ENCODE peak calls at places on chromosomes 13 and 19, in six cellular contexts. P is H54, D is fibroblast of pulmonary artery, T is Calu3, X is mucosa of descending colon, J is dermis microvascular lymphatic vessel endothelial cell. M is an unnamed sample.

GRCh38 chr13:104936304-104936703 is 1599.2 kb downstream of the EFNB2 start:
- DNase-seq in P (no peak), D (no peak), T (no peak), X (no peak), J (no peak), M (no peak)

GRCh38 chr19:3357731-3358391 is 8.5 kb upstream of the NFIC start:
- DNase-seq in P (no peak), D (no peak), T (no peak), X (no peak), J (no peak), M (peak)

GRCh38 chr13:63855457-63856118 is 2439.9 kb upstream of the PCDH20 start:
- DNase-seq in P (no peak), D (no peak), T (no peak), X (no peak), J (no peak), M (no peak)

GRCh38 chr19:14556662-14557188 is 15.1 kb downstream of the NDUFB7 start:
- DNase-seq in P (peak), D (peak), T (peak), X (peak), J (peak), M (peak)

GRCh38 chr19:48856921-48857320 is 11.5 kb downstream of the PLEKHA4 start:
- DNase-seq in P (no peak), D (no peak), T (no peak), X (no peak), J (no peak), M (no peak)

GRCh38 chr13:30376426-30377311 is 45.6 kb upstream of the UBE2L5 start:
- DNase-seq in P (no peak), D (no peak), T (peak), X (peak), J (no peak), M (peak)

GRCh38 chr13:110989331-110989730 is 74.5 kb upstream of the ANKRD10 start:
- DNase-seq in P (no peak), D (no peak), T (no peak), X (no peak), J (no peak), M (no peak)

GRCh38 chr13:112218416-112218815 is 151.5 kb downstream of the SOX1 start:
- DNase-seq in P (no peak), D (no peak), T (no peak), X (no peak), J (no peak), M (no peak)

GRCh38 chr13:111202745-111203144 is 87.6 kb downstream of the ARHGEF7 start:
- DNase-seq in P (peak), D (peak), T (no peak), X (no peak), J (peak), M (no peak)

GRCh38 chr19:54577334-54577733 is 3.7 kb downstream of the LILRA2 start:
- DNase-seq in P (no peak), D (no peak), T (no peak), X (no peak), J (no peak), M (no peak)

GRCh38 chr13:43544011-43544410 is 242.8 kb downstream of the ENOX1 start:
- DNase-seq in P (no peak), D (no peak), T (peak), X (no peak), J (no peak), M (no peak)

GRCh38 chr13:19264711-19265110 is 83.1 kb upstream of the TUBA3C start:
- DNase-seq in P (no peak), D (no peak), T (no peak), X (no peak), J (no peak), M (no peak)

GRCh38 chr19:13835791-13836723 is 40.8 kb downstream of the ZSWIM4 start:
- DNase-seq in P (no peak), D (no peak), T (no peak), X (peak), J (no peak), M (peak)

GRCh38 chr19:5691930-5692784 is 2.1 kb downstream of the RPL36 start:
- DNase-seq in P (no peak), D (no peak), T (no peak), X (no peak), J (no peak), M (no peak)

GRCh38 chr13:113810640-113811039 is 51.6 kb downstream of the TMEM255B start:
- DNase-seq in P (no peak), D (no peak), T (no peak), X (no peak), J (no peak), M (no peak)

GRCh38 chr19:34555447-34555846 is 73.9 kb downstream of the WTIP start:
- DNase-seq in P (no peak), D (peak), T (peak), X (no peak), J (peak), M (no peak)

GRCh38 chr19:35224681-35225604 is 3.6 kb downstream of the FAM187B start:
- DNase-seq in P (no peak), D (no peak), T (no peak), X (no peak), J (no peak), M (no peak)

GRCh38 chr13:50276550-50276949 is 261.3 kb downstream of the KCNRG start:
- DNase-seq in P (no peak), D (no peak), T (no peak), X (no peak), J (no peak), M (no peak)

GRCh38 chr13:99376132-99376531 is 68.9 kb upstream of the GPR183 start:
- DNase-seq in P (no peak), D (no peak), T (no peak), X (no peak), J (no peak), M (no peak)

GRCh38 chr13:21001471-21001870 is 59.9 kb downstream of the LATS2 start:
- DNase-seq in P (no peak), D (no peak), T (no peak), X (no peak), J (no peak), M (no peak)

GRCh38 chr19:47187023-47187655 is 43.9 kb downstream of the BBC3 start:
- DNase-seq in P (no peak), D (no peak), T (no peak), X (no peak), J (no peak), M (no peak)

GRCh38 chr13:50990540-50991506 is 81.2 kb downstream of the RNASEH2B start:
- DNase-seq in P (no peak), D (peak), T (no peak), X (peak), J (no peak), M (no peak)

GRCh38 chr13:25232937-25233515 is 54.3 kb downstream of the MTMR6 start:
- DNase-seq in P (no peak), D (peak), T (no peak), X (peak), J (peak), M (peak)

GRCh38 chr13:45297456-45298205 is 43.4 kb downstream of the TPT1 start:
- DNase-seq in P (no peak), D (no peak), T (no peak), X (no peak), J (no peak), M (no peak)

GRCh38 chr19:48751835-48752510 is 468 bp downstream of the FUT1 start:
- DNase-seq in P (no peak), D (no peak), T (no peak), X (no peak), J (no peak), M (no peak)

GRCh38 chr13:97306646-97307045 is 84.5 kb downstream of the MBNL2 start:
- DNase-seq in P (no peak), D (peak), T (no peak), X (no peak), J (no peak), M (no peak)